ENCODE peak calls at places on chromosomes 3 and 15, in ten cellular contexts. One of them, this sample, is unnamed. For H3K4me1, the result is how much of the 10 kb centered on the place peaks cover.

GRCh38 chr15:35705885-35706590 is 160.1 kb upstream of the DPH6 start:
- DNase-seq in ovary: no peak
- DNase-seq in stomach: peak
- DNase-seq in HepG2: no peak
- DNase-seq in sigmoid colon: no peak
- DNase-seq in transverse colon: no peak
- DNase-seq in H1: no peak
- DNase-seq in suprapubic skin: no peak
- DNase-seq in A549: no peak
- DNase-seq in SK-N-SH: no peak
- DNase-seq in this sample: no peak

GRCh38 chr15:41941644-41942415 is 30.5 kb downstream of the EHD4 start:
- DNase-seq in ovary: no peak
- DNase-seq in stomach: no peak
- DNase-seq in HepG2: no peak
- DNase-seq in sigmoid colon: no peak
- DNase-seq in transverse colon: no peak
- DNase-seq in H1: no peak
- DNase-seq in suprapubic skin: peak
- DNase-seq in A549: no peak
- DNase-seq in SK-N-SH: no peak
- DNase-seq in this sample: no peak

GRCh38 chr15:66745530-66746230 is 43.6 kb downstream of the SMAD6 start:
- DNase-seq in ovary: no peak
- DNase-seq in stomach: no peak
- DNase-seq in HepG2: no peak
- DNase-seq in sigmoid colon: peak
- DNase-seq in transverse colon: no peak
- DNase-seq in H1: no peak
- DNase-seq in suprapubic skin: no peak
- DNase-seq in A549: no peak
- DNase-seq in SK-N-SH: no peak
- DNase-seq in this sample: no peak

GRCh38 chr15:42608767-42609488 is 33.5 kb downstream of the STARD9 start:
- DNase-seq in ovary: no peak
- DNase-seq in stomach: no peak
- DNase-seq in HepG2: no peak
- DNase-seq in sigmoid colon: no peak
- DNase-seq in transverse colon: no peak
- DNase-seq in H1: no peak
- DNase-seq in suprapubic skin: no peak
- DNase-seq in A549: no peak
- DNase-seq in SK-N-SH: no peak
- DNase-seq in this sample: no peak

GRCh38 chr3:58659051-58659675 is 7.4 kb downstream of the FAM3D start:
- DNase-seq in ovary: no peak
- DNase-seq in stomach: peak
- DNase-seq in HepG2: peak
- DNase-seq in sigmoid colon: peak
- DNase-seq in transverse colon: peak
- DNase-seq in H1: peak
- DNase-seq in suprapubic skin: peak
- DNase-seq in A549: peak
- DNase-seq in SK-N-SH: peak
- DNase-seq in this sample: no peak

GRCh38 chr3:60301142-60301541 is 950.1 kb downstream of the FHIT start:
- DNase-seq in ovary: no peak
- DNase-seq in stomach: no peak
- DNase-seq in HepG2: no peak
- DNase-seq in sigmoid colon: no peak
- DNase-seq in transverse colon: no peak
- DNase-seq in H1: no peak
- DNase-seq in suprapubic skin: no peak
- DNase-seq in A549: no peak
- DNase-seq in SK-N-SH: no peak
- DNase-seq in this sample: no peak

GRCh38 chr3:124372784-124373183 is 357.5 kb upstream of the UMPS start:
- DNase-seq in ovary: no peak
- DNase-seq in stomach: no peak
- DNase-seq in HepG2: no peak
- DNase-seq in sigmoid colon: no peak
- DNase-seq in transverse colon: no peak
- DNase-seq in H1: peak
- DNase-seq in suprapubic skin: no peak
- DNase-seq in A549: no peak
- DNase-seq in SK-N-SH: peak
- DNase-seq in this sample: no peak

GRCh38 chr3:15428539-15428938 is 1.1 kb downstream of the EAF1 start:
- DNase-seq in ovary: no peak
- DNase-seq in stomach: no peak
- DNase-seq in HepG2: no peak
- DNase-seq in sigmoid colon: no peak
- DNase-seq in transverse colon: no peak
- DNase-seq in H1: no peak
- DNase-seq in suprapubic skin: no peak
- DNase-seq in A549: no peak
- DNase-seq in SK-N-SH: no peak
- DNase-seq in this sample: no peak

GRCh38 chr15:86608461-86608860 is 528.8 kb downstream of the AGBL1 start:
- DNase-seq in ovary: no peak
- DNase-seq in stomach: no peak
- DNase-seq in HepG2: no peak
- DNase-seq in sigmoid colon: no peak
- DNase-seq in transverse colon: no peak
- DNase-seq in H1: no peak
- DNase-seq in suprapubic skin: no peak
- DNase-seq in A549: no peak
- DNase-seq in SK-N-SH: no peak
- DNase-seq in this sample: no peak

GRCh38 chr15:40990080-40990479 is 36.8 kb downstream of the CHAC1 start:
- DNase-seq in ovary: no peak
- DNase-seq in stomach: no peak
- DNase-seq in HepG2: no peak
- DNase-seq in sigmoid colon: no peak
- DNase-seq in transverse colon: no peak
- DNase-seq in H1: no peak
- DNase-seq in suprapubic skin: no peak
- DNase-seq in A549: no peak
- DNase-seq in SK-N-SH: no peak
- DNase-seq in this sample: no peak

GRCh38 chr3:182509312-182509711 is 284.0 kb upstream of the ATP11B start:
- DNase-seq in ovary: no peak
- DNase-seq in stomach: no peak
- DNase-seq in HepG2: no peak
- DNase-seq in sigmoid colon: no peak
- DNase-seq in transverse colon: no peak
- DNase-seq in H1: no peak
- DNase-seq in suprapubic skin: no peak
- DNase-seq in A549: no peak
- DNase-seq in SK-N-SH: no peak
- DNase-seq in this sample: no peak

GRCh38 chr3:127908202-127908601 is 6.8 kb upstream of the KBTBD12 start:
- DNase-seq in ovary: no peak
- DNase-seq in stomach: no peak
- DNase-seq in HepG2: no peak
- DNase-seq in sigmoid colon: no peak
- DNase-seq in transverse colon: no peak
- DNase-seq in H1: no peak
- DNase-seq in suprapubic skin: no peak
- DNase-seq in A549: no peak
- DNase-seq in SK-N-SH: no peak
- DNase-seq in this sample: no peak

GRCh38 chr3:141308588-141309218 is 59.6 kb upstream of the ZBTB38 start:
- DNase-seq in ovary: peak
- DNase-seq in stomach: peak
- DNase-seq in HepG2: peak
- DNase-seq in sigmoid colon: no peak
- DNase-seq in transverse colon: peak
- DNase-seq in H1: peak
- DNase-seq in suprapubic skin: no peak
- DNase-seq in A549: peak
- DNase-seq in SK-N-SH: peak
- DNase-seq in this sample: no peak

GRCh38 chr3:71050521-71051258 is 532.8 kb downstream of the FOXP1 start:
- DNase-seq in ovary: no peak
- DNase-seq in stomach: no peak
- DNase-seq in HepG2: peak
- DNase-seq in sigmoid colon: no peak
- DNase-seq in transverse colon: no peak
- DNase-seq in H1: no peak
- DNase-seq in suprapubic skin: no peak
- DNase-seq in A549: no peak
- DNase-seq in SK-N-SH: no peak
- DNase-seq in this sample: no peak

GRCh38 chr3:194471863-194472262 is 14.9 kb downstream of the ATP13A3 start:
- DNase-seq in ovary: no peak
- DNase-seq in stomach: no peak
- DNase-seq in HepG2: no peak
- DNase-seq in sigmoid colon: no peak
- DNase-seq in transverse colon: no peak
- DNase-seq in H1: no peak
- DNase-seq in suprapubic skin: no peak
- DNase-seq in A549: no peak
- DNase-seq in SK-N-SH: no peak
- DNase-seq in this sample: no peak

DNA sequence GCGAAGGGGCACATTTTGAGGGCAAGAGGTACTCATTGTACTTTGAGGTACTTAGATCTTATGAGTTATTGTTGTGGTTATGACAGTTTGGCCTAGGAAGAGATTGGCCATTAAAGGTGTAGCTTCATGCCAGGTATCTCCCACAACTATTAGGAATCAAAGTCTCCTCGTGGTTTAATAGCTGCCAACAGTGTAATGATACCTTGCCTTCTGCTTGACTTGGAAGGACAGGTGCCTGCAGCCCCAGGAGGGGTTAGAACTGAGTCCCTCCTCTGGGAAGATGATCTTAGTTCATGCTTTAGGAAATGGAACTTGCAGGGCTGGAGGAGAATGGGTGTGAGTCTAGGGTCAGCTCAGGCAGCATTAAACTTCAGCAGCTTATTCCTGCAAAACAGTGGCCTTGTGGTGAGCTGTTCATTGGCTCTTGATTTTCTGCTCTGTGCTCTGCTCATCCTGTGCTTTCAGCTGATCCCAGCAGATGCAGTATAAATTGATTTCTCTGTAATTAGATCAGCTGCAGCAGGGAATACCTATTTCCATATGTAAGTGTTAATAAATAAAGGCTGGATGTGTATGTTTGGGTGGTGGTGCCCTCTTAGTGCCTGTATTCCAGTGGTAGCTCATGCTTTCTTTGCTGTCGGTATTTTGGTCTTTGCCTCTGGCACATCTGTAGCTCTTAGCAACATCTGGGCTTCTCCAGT is 40.5 kb downstream of the ZNF609 start:
- DNase-seq in ovary: no peak
- DNase-seq in stomach: no peak
- DNase-seq in HepG2: no peak
- DNase-seq in sigmoid colon: no peak
- DNase-seq in transverse colon: no peak
- DNase-seq in H1: no peak
- DNase-seq in suprapubic skin: no peak
- DNase-seq in A549: no peak
- DNase-seq in SK-N-SH: peak
- DNase-seq in this sample: no peak
- H3K4me1 ChIP-seq in ovary: under half
- H3K4me1 ChIP-seq in stomach: half or more
- H3K4me1 ChIP-seq in HepG2: under half
- H3K4me1 ChIP-seq in sigmoid colon: half or more
- H3K4me1 ChIP-seq in transverse colon: under half
- H3K4me1 ChIP-seq in H1: under half
- H3K4me1 ChIP-seq in suprapubic skin: under half
- H3K4me1 ChIP-seq in A549: under half
- H3K4me1 ChIP-seq in SK-N-SH: under half
- H3K4me1 ChIP-seq in this sample: under half

GRCh38 chr15:76177491-76178040 is 117.8 kb downstream of the TMEM266 start:
- DNase-seq in ovary: no peak
- DNase-seq in stomach: no peak
- DNase-seq in HepG2: peak
- DNase-seq in sigmoid colon: peak
- DNase-seq in transverse colon: no peak
- DNase-seq in H1: no peak
- DNase-seq in suprapubic skin: peak
- DNase-seq in A549: peak
- DNase-seq in SK-N-SH: no peak
- DNase-seq in this sample: no peak
- H3K4me3 ChIP-seq in ovary: no peak
- H3K4me3 ChIP-seq in stomach: no peak
- H3K4me3 ChIP-seq in HepG2: no peak
- H3K4me3 ChIP-seq in sigmoid colon: no peak
- H3K4me3 ChIP-seq in transverse colon: no peak
- H3K4me3 ChIP-seq in H1: no peak
- H3K4me3 ChIP-seq in suprapubic skin: peak
- H3K4me3 ChIP-seq in A549: no peak
- H3K4me3 ChIP-seq in SK-N-SH: no peak
- H3K4me3 ChIP-seq in this sample: no peak

DNA sequence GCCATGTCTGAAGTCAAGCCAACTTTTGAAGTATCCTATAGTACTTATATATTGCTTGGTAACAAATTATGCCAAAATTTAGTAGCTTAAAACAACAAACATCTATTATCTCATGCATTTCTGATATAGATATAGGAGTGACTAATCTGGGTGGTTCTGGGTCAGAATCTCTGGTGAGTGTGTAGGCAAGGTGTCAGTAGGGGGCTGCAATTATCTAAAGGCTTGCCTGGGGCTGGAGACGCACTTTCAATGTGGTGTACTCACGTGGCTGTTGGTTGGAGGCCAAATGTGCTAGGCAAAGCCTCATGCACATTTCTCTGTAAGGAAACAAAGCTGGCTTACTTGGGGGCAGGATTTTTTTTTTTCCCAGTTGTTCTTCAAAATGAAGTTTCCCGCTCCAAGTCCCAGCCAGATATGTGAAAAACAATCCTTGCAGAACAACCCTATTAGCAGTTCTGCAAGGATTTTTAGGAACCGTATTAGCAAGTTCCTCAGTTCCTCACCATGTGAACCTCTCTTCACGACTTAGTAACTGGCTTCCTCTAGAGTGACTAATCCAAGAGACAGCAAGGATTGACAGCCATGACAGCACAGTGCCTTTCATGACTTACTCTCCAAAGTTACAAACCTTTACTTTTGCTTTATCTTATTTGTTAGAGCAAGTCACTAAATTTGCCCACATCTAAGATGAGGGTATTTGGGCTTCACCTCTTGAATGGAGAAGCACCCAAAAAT is 25.8 kb downstream of the GREM1 start:
- DNase-seq in ovary: no peak
- DNase-seq in stomach: no peak
- DNase-seq in HepG2: no peak
- DNase-seq in sigmoid colon: no peak
- DNase-seq in transverse colon: no peak
- DNase-seq in H1: no peak
- DNase-seq in suprapubic skin: no peak
- DNase-seq in A549: no peak
- DNase-seq in SK-N-SH: no peak
- DNase-seq in this sample: no peak
- TF ChIP-seq EP300 in ovary: no peak
- TF ChIP-seq EP300 in stomach: no peak
- TF ChIP-seq EP300 in HepG2: no peak
- TF ChIP-seq EP300 in sigmoid colon: no peak
- TF ChIP-seq EP300 in transverse colon: no peak
- TF ChIP-seq EP300 in H1: no peak
- TF ChIP-seq EP300 in suprapubic skin: no peak
- TF ChIP-seq EP300 in A549: no peak
- TF ChIP-seq EP300 in SK-N-SH: no peak
- TF ChIP-seq EP300 in this sample: no peak

GRCh38 chr15:70494861-70495571 is 268.3 kb downstream of the UACA start:
- DNase-seq in ovary: no peak
- DNase-seq in stomach: no peak
- DNase-seq in HepG2: peak
- DNase-seq in sigmoid colon: no peak
- DNase-seq in transverse colon: no peak
- DNase-seq in H1: no peak
- DNase-seq in suprapubic skin: no peak
- DNase-seq in A549: peak
- DNase-seq in SK-N-SH: peak
- DNase-seq in this sample: no peak
- H3K4me1 ChIP-seq in ovary: under half
- H3K4me1 ChIP-seq in stomach: under half
- H3K4me1 ChIP-seq in HepG2: under half
- H3K4me1 ChIP-seq in sigmoid colon: under half
- H3K4me1 ChIP-seq in transverse colon: under half
- H3K4me1 ChIP-seq in H1: under half
- H3K4me1 ChIP-seq in suprapubic skin: under half
- H3K4me1 ChIP-seq in A549: half or more
- H3K4me1 ChIP-seq in SK-N-SH: under half
- H3K4me1 ChIP-seq in this sample: under half